ENCODE peak calls at places on chromosomes 1 and 21, in six cellular contexts. One of them, this sample, is unnamed.

GRCh38 chr1:156495401-156496140 is 5.0 kb downstream of the MEF2D start:
- DNase-seq in GM23248: peak
- DNase-seq in DND-41: no peak
- DNase-seq in fibroblast of lung: no peak
- DNase-seq in IMR-90: no peak
- DNase-seq in neural progenitor cell: no peak
- DNase-seq in this sample: no peak

GRCh38 chr1:241022366-241022765 is 334.6 kb downstream of the RGS7 start:
- DNase-seq in GM23248: peak
- DNase-seq in neural progenitor cell: no peak
- DNase-seq in DND-41: no peak
- DNase-seq in fibroblast of lung: no peak
- DNase-seq in IMR-90: peak
- DNase-seq in this sample: no peak

GRCh38 chr1:174036204-174036603 is 14.0 kb upstream of the RC3H1 start:
- DNase-seq in fibroblast of lung: no peak
- DNase-seq in neural progenitor cell: no peak
- DNase-seq in GM23248: no peak
- DNase-seq in DND-41: no peak
- DNase-seq in IMR-90: no peak
- DNase-seq in this sample: no peak

GRCh38 chr1:30782361-30783243 is 25.0 kb upstream of the LAPTM5 start:
- DNase-seq in neural progenitor cell: peak
- DNase-seq in GM23248: peak
- DNase-seq in fibroblast of lung: peak
- DNase-seq in DND-41: peak
- DNase-seq in IMR-90: peak
- DNase-seq in this sample: peak

GRCh38 chr1:9316080-9316444 is 23.4 kb downstream of the SPSB1 start:
- DNase-seq in neural progenitor cell: no peak
- DNase-seq in GM23248: peak
- DNase-seq in DND-41: no peak
- DNase-seq in IMR-90: no peak
- DNase-seq in fibroblast of lung: no peak
- DNase-seq in this sample: no peak

GRCh38 chr1:216014046-216014445 is 409.2 kb downstream of the USH2A start:
- DNase-seq in fibroblast of lung: no peak
- DNase-seq in DND-41: no peak
- DNase-seq in GM23248: no peak
- DNase-seq in neural progenitor cell: no peak
- DNase-seq in IMR-90: peak
- DNase-seq in this sample: no peak

GRCh38 chr1:2939041-2939552 is 82.2 kb upstream of the ACTRT2 start:
- DNase-seq in DND-41: no peak
- DNase-seq in fibroblast of lung: no peak
- DNase-seq in IMR-90: no peak
- DNase-seq in neural progenitor cell: no peak
- DNase-seq in GM23248: no peak
- DNase-seq in this sample: no peak

GRCh38 chr1:47776554-47777156 is 220.5 kb downstream of the TRABD2B start:
- DNase-seq in GM23248: no peak
- DNase-seq in IMR-90: no peak
- DNase-seq in neural progenitor cell: peak
- DNase-seq in DND-41: no peak
- DNase-seq in fibroblast of lung: no peak
- DNase-seq in this sample: no peak

GRCh38 chr1:232675267-232675666 is 45.3 kb upstream of the SIPA1L2 start:
- DNase-seq in DND-41: no peak
- DNase-seq in GM23248: no peak
- DNase-seq in IMR-90: peak
- DNase-seq in neural progenitor cell: no peak
- DNase-seq in fibroblast of lung: peak
- DNase-seq in this sample: no peak

GRCh38 chr21:46125846-46126301 is 28.0 kb downstream of the COL6A2 start:
- DNase-seq in fibroblast of lung: no peak
- DNase-seq in IMR-90: no peak
- DNase-seq in GM23248: no peak
- DNase-seq in neural progenitor cell: no peak
- DNase-seq in DND-41: no peak
- DNase-seq in this sample: no peak

GRCh38 chr1:37752583-37753471 is 12.1 kb downstream of the EPHA10 start:
- DNase-seq in IMR-90: no peak
- DNase-seq in fibroblast of lung: no peak
- DNase-seq in DND-41: no peak
- DNase-seq in GM23248: peak
- DNase-seq in neural progenitor cell: peak
- DNase-seq in this sample: no peak

GRCh38 chr1:179183857-179184256 is 45.6 kb downstream of the ABL2 start:
- DNase-seq in GM23248: no peak
- DNase-seq in IMR-90: no peak
- DNase-seq in neural progenitor cell: no peak
- DNase-seq in fibroblast of lung: no peak
- DNase-seq in DND-41: no peak
- DNase-seq in this sample: no peak

GRCh38 chr21:23402929-23403520 is 2204.3 kb downstream of the MRPL39 start:
- DNase-seq in DND-41: no peak
- DNase-seq in GM23248: no peak
- DNase-seq in neural progenitor cell: no peak
- DNase-seq in IMR-90: no peak
- DNase-seq in fibroblast of lung: no peak
- DNase-seq in this sample: no peak

GRCh38 chr1:25809283-25809926 is 9.4 kb downstream of the SELENON start:
- DNase-seq in neural progenitor cell: no peak
- DNase-seq in GM23248: no peak
- DNase-seq in DND-41: no peak
- DNase-seq in fibroblast of lung: no peak
- DNase-seq in IMR-90: no peak
- DNase-seq in this sample: peak

GRCh38 chr1:48831579-48831978 is 54.9 kb upstream of the BEND5 start:
- DNase-seq in GM23248: no peak
- DNase-seq in neural progenitor cell: no peak
- DNase-seq in IMR-90: no peak
- DNase-seq in DND-41: no peak
- DNase-seq in fibroblast of lung: no peak
- DNase-seq in this sample: no peak

GRCh38 chr1:64514197-64514765 is 44.4 kb downstream of the CACHD1 start:
- DNase-seq in GM23248: peak
- DNase-seq in IMR-90: peak
- DNase-seq in fibroblast of lung: peak
- DNase-seq in neural progenitor cell: no peak
- DNase-seq in DND-41: no peak
- DNase-seq in this sample: no peak

GRCh38 chr1:14149431-14149830 is 449.1 kb upstream of the KAZN start:
- DNase-seq in fibroblast of lung: no peak
- DNase-seq in IMR-90: no peak
- DNase-seq in DND-41: no peak
- DNase-seq in GM23248: peak
- DNase-seq in neural progenitor cell: no peak
- DNase-seq in this sample: no peak

GRCh38 chr1:8409107-8409506 is 91.2 kb downstream of the SLC45A1 start:
- DNase-seq in DND-41: no peak
- DNase-seq in fibroblast of lung: peak
- DNase-seq in IMR-90: peak
- DNase-seq in GM23248: peak
- DNase-seq in neural progenitor cell: peak
- DNase-seq in this sample: no peak

GRCh38 chr1:172630868-172631267 is 28.0 kb upstream of the FASLG start:
- DNase-seq in IMR-90: peak
- DNase-seq in GM23248: peak
- DNase-seq in DND-41: no peak
- DNase-seq in neural progenitor cell: no peak
- DNase-seq in fibroblast of lung: no peak
- DNase-seq in this sample: no peak

GRCh38 chr21:38486221-38486620 is 12.1 kb downstream of the ERG start:
- DNase-seq in DND-41: no peak
- DNase-seq in IMR-90: peak
- DNase-seq in GM23248: peak
- DNase-seq in fibroblast of lung: peak
- DNase-seq in neural progenitor cell: no peak
- DNase-seq in this sample: no peak

GRCh38 chr1:37305841-37306240 is 168.5 kb upstream of the ZC3H12A start:
- DNase-seq in DND-41: no peak
- DNase-seq in GM23248: no peak
- DNase-seq in IMR-90: no peak
- DNase-seq in fibroblast of lung: no peak
- DNase-seq in neural progenitor cell: no peak
- DNase-seq in this sample: no peak

GRCh38 chr21:33682992-33683627 is 40.8 kb downstream of the ITSN1 start:
- DNase-seq in DND-41: no peak
- DNase-seq in IMR-90: peak
- DNase-seq in GM23248: peak
- DNase-seq in fibroblast of lung: peak
- DNase-seq in neural progenitor cell: no peak
- DNase-seq in this sample: no peak

GRCh38 chr1:235917267-235917811 is 50.6 kb upstream of the LYST start:
- DNase-seq in IMR-90: peak
- DNase-seq in GM23248: peak
- DNase-seq in neural progenitor cell: no peak
- DNase-seq in fibroblast of lung: peak
- DNase-seq in DND-41: peak
- DNase-seq in this sample: no peak

GRCh38 chr1:203860396-203860951 is 925 bp upstream of the SNRPE start:
- DNase-seq in IMR-90: peak
- DNase-seq in neural progenitor cell: peak
- DNase-seq in GM23248: peak
- DNase-seq in DND-41: no peak
- DNase-seq in fibroblast of lung: peak
- DNase-seq in this sample: no peak

GRCh38 chr1:57218487-57219079 is 205.3 kb downstream of the DAB1 start:
- DNase-seq in IMR-90: peak
- DNase-seq in DND-41: no peak
- DNase-seq in GM23248: no peak
- DNase-seq in fibroblast of lung: no peak
- DNase-seq in neural progenitor cell: peak
- DNase-seq in this sample: no peak

GRCh38 chr1:169360415-169360814 is 7.2 kb downstream of the NME7 start:
- DNase-seq in GM23248: no peak
- DNase-seq in fibroblast of lung: no peak
- DNase-seq in DND-41: no peak
- DNase-seq in IMR-90: peak
- DNase-seq in neural progenitor cell: no peak
- DNase-seq in this sample: no peak

GRCh38 chr1:25065246-25066238 is 135.5 kb upstream of the RUNX3 start:
- DNase-seq in fibroblast of lung: peak
- DNase-seq in neural progenitor cell: no peak
- DNase-seq in DND-41: no peak
- DNase-seq in IMR-90: peak
- DNase-seq in GM23248: peak
- DNase-seq in this sample: no peak

GRCh38 chr1:73998348-73998959 is 199.5 kb downstream of the LRRIQ3 start:
- DNase-seq in neural progenitor cell: peak
- DNase-seq in IMR-90: peak
- DNase-seq in GM23248: peak
- DNase-seq in fibroblast of lung: peak
- DNase-seq in DND-41: no peak
- DNase-seq in this sample: peak

GRCh38 chr1:28553229-28553930 is 495 bp downstream of the TRNAU1AP start:
- DNase-seq in DND-41: peak
- DNase-seq in IMR-90: peak
- DNase-seq in neural progenitor cell: peak
- DNase-seq in fibroblast of lung: peak
- DNase-seq in GM23248: peak
- DNase-seq in this sample: peak

GRCh38 chr21:41188476-41189146 is 20.7 kb downstream of the BACE2 start:
- DNase-seq in GM23248: no peak
- DNase-seq in fibroblast of lung: no peak
- DNase-seq in DND-41: no peak
- DNase-seq in IMR-90: no peak
- DNase-seq in neural progenitor cell: no peak
- DNase-seq in this sample: no peak

GRCh38 chr1:30399026-30399425 is 324.4 kb downstream of the MATN1 start:
- DNase-seq in IMR-90: no peak
- DNase-seq in DND-41: no peak
- DNase-seq in neural progenitor cell: no peak
- DNase-seq in fibroblast of lung: no peak
- DNase-seq in GM23248: no peak
- DNase-seq in this sample: no peak

GRCh38 chr21:31665397-31665796 is 5.9 kb downstream of the SOD1 start:
- DNase-seq in DND-41: peak
- DNase-seq in neural progenitor cell: no peak
- DNase-seq in fibroblast of lung: no peak
- DNase-seq in IMR-90: peak
- DNase-seq in GM23248: peak
- DNase-seq in this sample: no peak

GRCh38 chr1:241749924-241750695 is 97.9 kb upstream of the EXO1 start:
- DNase-seq in neural progenitor cell: no peak
- DNase-seq in GM23248: peak
- DNase-seq in IMR-90: no peak
- DNase-seq in fibroblast of lung: no peak
- DNase-seq in DND-41: no peak
- DNase-seq in this sample: no peak

GRCh38 chr1:21823980-21824702 is 12.1 kb downstream of the LDLRAD2 start:
- DNase-seq in IMR-90: no peak
- DNase-seq in fibroblast of lung: no peak
- DNase-seq in GM23248: no peak
- DNase-seq in neural progenitor cell: no peak
- DNase-seq in DND-41: no peak
- DNase-seq in this sample: no peak
- H2AFZ ChIP-seq in IMR-90: no peak
- H2AFZ ChIP-seq in fibroblast of lung: no peak
- H2AFZ ChIP-seq in GM23248: no peak
- H2AFZ ChIP-seq in neural progenitor cell: no peak
- H2AFZ ChIP-seq in DND-41: no peak
- H2AFZ ChIP-seq in this sample: no peak

GRCh38 chr1:6127587-6128163 is 52.4 kb downstream of the CHD5 start:
- DNase-seq in fibroblast of lung: peak
- DNase-seq in neural progenitor cell: peak
- DNase-seq in DND-41: peak
- DNase-seq in IMR-90: peak
- DNase-seq in GM23248: peak
- DNase-seq in this sample: peak
- H2AFZ ChIP-seq in fibroblast of lung: no peak
- H2AFZ ChIP-seq in neural progenitor cell: peak
- H2AFZ ChIP-seq in DND-41: no peak
- H2AFZ ChIP-seq in IMR-90: peak
- H2AFZ ChIP-seq in GM23248: no peak
- H2AFZ ChIP-seq in this sample: no peak

DNA sequence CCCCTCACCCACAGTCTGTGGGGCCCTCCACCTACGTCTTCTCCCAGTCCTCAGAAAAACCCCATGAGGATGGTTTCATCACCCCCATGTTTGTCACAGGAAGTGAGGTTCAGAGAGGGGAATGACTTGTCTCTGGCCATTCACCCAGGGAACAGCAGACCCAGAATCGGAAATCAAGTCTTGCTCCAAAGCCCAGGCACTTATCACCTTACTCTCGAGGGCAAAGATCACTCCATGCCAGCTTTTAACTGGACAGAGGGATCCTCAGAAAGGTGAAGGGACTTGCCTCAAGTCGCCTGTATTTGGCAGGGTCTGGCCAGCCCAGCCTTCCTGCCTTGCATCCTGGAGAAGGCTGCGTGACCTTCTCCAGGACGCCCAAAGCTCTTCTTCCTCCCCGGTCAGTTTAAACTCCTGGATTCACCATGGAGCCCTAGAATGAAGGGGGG is 57.9 kb upstream of the SSBP3 start:
- DNase-seq in DND-41: no peak
- DNase-seq in fibroblast of lung: no peak
- DNase-seq in IMR-90: no peak
- DNase-seq in neural progenitor cell: no peak
- DNase-seq in GM23248: no peak
- DNase-seq in this sample: peak
- H2AFZ ChIP-seq in DND-41: no peak
- H2AFZ ChIP-seq in fibroblast of lung: no peak
- H2AFZ ChIP-seq in IMR-90: peak
- H2AFZ ChIP-seq in neural progenitor cell: no peak
- H2AFZ ChIP-seq in GM23248: no peak
- H2AFZ ChIP-seq in this sample: no peak

GRCh38 chr1:208219098-208219658 is 25.0 kb downstream of the PLXNA2 start:
- DNase-seq in GM23248: peak
- DNase-seq in fibroblast of lung: no peak
- DNase-seq in DND-41: no peak
- DNase-seq in IMR-90: no peak
- DNase-seq in neural progenitor cell: no peak
- DNase-seq in this sample: no peak
- H2AFZ ChIP-seq in GM23248: peak
- H2AFZ ChIP-seq in fibroblast of lung: no peak
- H2AFZ ChIP-seq in DND-41: no peak
- H2AFZ ChIP-seq in IMR-90: peak
- H2AFZ ChIP-seq in neural progenitor cell: no peak
- H2AFZ ChIP-seq in this sample: no peak